ENCODE peak calls at places on chromosomes 16 and 17, in seven cellular contexts. G is dermis blood vessel endothelial cell; P is A549; D is stimulated activated CD8-positive, alpha-beta memory T cell treated with anti-CD3 and anti-CD28 coated beads, Interleukin-4, amount 100 ng/mL, for 24 hours; Q is WTC11; J is mucosa of gallbladder; B is posterior vena cava. O is an unnamed sample.

GRCh38 chr16:11482946-11483748 is 103.6 kb downstream of the LITAF start:
- DNase-seq in G (no peak), P (no peak), D (no peak), Q (no peak), J (no peak), B (no peak), O (no peak)

GRCh38 chr16:84821728-84822676 is 2.2 kb downstream of the CRISPLD2 start:
- DNase-seq in G (no peak), P (no peak), D (no peak), Q (no peak), J (no peak), B (no peak), O (no peak)

GRCh38 chr16:66150691-66151090 is 215.8 kb upstream of the CDH5 start:
- DNase-seq in G (no peak), P (no peak), D (no peak), Q (no peak), J (no peak), B (no peak), O (no peak)

GRCh38 chr16:81445143-81445922 is 725 bp downstream of the CMIP start:
- DNase-seq in G (peak), P (no peak), D (peak), Q (no peak), J (no peak), B (peak), O (peak)

GRCh38 chr16:83701494-83701893 is 106.3 kb upstream of the HSBP1 start:
- DNase-seq in G (peak), P (peak), D (no peak), Q (peak), J (peak), B (no peak), O (no peak)

GRCh38 chr16:11183035-11183812 is 72.8 kb downstream of the SOCS1 start:
- DNase-seq in G (no peak), P (no peak), D (no peak), Q (peak), J (no peak), B (no peak), O (no peak)

GRCh38 chr17:71260366-71260765 is 860.5 kb upstream of the SOX9 start:
- DNase-seq in G (no peak), P (no peak), D (no peak), Q (no peak), J (no peak), B (no peak), O (no peak)

GRCh38 chr17:49872776-49873377 is 25.0 kb upstream of the TAC4 start:
- DNase-seq in G (no peak), P (no peak), D (no peak), Q (no peak), J (no peak), B (no peak), O (no peak)

GRCh38 chr17:75861927-75862317 is 6.8 kb upstream of the WBP2 start:
- DNase-seq in G (no peak), P (no peak), D (no peak), Q (no peak), J (no peak), B (no peak), O (no peak)

GRCh38 chr17:82931696-82932060 is 91.9 kb upstream of the ZNF750 start:
- DNase-seq in G (no peak), P (no peak), D (no peak), Q (no peak), J (peak), B (peak), O (no peak)

GRCh38 chr17:76414334-76415295 is 30.2 kb downstream of the SPHK1 start:
- DNase-seq in G (peak), P (no peak), D (no peak), Q (no peak), J (peak), B (peak), O (peak)

GRCh38 chr17:1179635-1180433 is at the start of gene ABR:
- DNase-seq in G (peak), P (no peak), D (peak), Q (peak), J (no peak), B (peak), O (peak)

GRCh38 chr17:72152392-72152727 is 31.5 kb downstream of the SOX9 start:
- DNase-seq in G (no peak), P (no peak), D (no peak), Q (no peak), J (no peak), B (no peak), O (no peak)

GRCh38 chr17:80667462-80668277 is 123.0 kb downstream of the RPTOR start:
- DNase-seq in G (no peak), P (no peak), D (no peak), Q (no peak), J (no peak), B (no peak), O (no peak)

GRCh38 chr16:66440271-66440802 is 13.2 kb downstream of the BEAN1 start:
- DNase-seq in G (no peak), P (no peak), D (no peak), Q (no peak), J (no peak), B (no peak), O (no peak)

GRCh38 chr16:49528564-49529150 is 155.1 kb downstream of the C16orf78 start:
- DNase-seq in G (no peak), P (no peak), D (no peak), Q (no peak), J (no peak), B (no peak), O (no peak)

GRCh38 chr16:25192096-25192495 is 24.7 kb upstream of the AQP8 start:
- DNase-seq in G (no peak), P (peak), D (no peak), Q (no peak), J (no peak), B (no peak), O (no peak)

GRCh38 chr16:68287276-68288251 is 23.2 kb downstream of the SLC7A6OS start:
- DNase-seq in G (peak), P (peak), D (no peak), Q (no peak), J (no peak), B (peak), O (no peak)

GRCh38 chr16:66662445-66663194 is 33.9 kb downstream of the CMTM4 start:
- DNase-seq in G (peak), P (peak), D (no peak), Q (no peak), J (no peak), B (no peak), O (no peak)

GRCh38 chr16:50841081-50841886 is 99.4 kb downstream of the CYLD start:
- DNase-seq in G (no peak), P (no peak), D (peak), Q (peak), J (no peak), B (no peak), O (no peak)

GRCh38 chr16:84501077-84501735 is 3.3 kb downstream of the MEAK7 start:
- DNase-seq in G (peak), P (peak), D (no peak), Q (no peak), J (no peak), B (peak), O (no peak)

GRCh38 chr16:58009856-58010416 is 8.7 kb downstream of the USB1 start:
- DNase-seq in G (no peak), P (no peak), D (no peak), Q (no peak), J (no peak), B (no peak), O (peak)

GRCh38 chr17:14854691-14855090 is 410.4 kb downstream of the PMP22 start:
- DNase-seq in G (no peak), P (no peak), D (no peak), Q (no peak), J (no peak), B (no peak), O (no peak)

GRCh38 chr17:63445571-63446217 is 412 bp downstream of the CYB561 start:
- DNase-seq in G (peak), P (peak), D (peak), Q (peak), J (no peak), B (peak), O (peak)

GRCh38 chr17:77403854-77404253 is 263.1 kb downstream of the SEC14L1 start:
- DNase-seq in G (no peak), P (no peak), D (no peak), Q (no peak), J (no peak), B (no peak), O (no peak)

GRCh38 chr17:33924105-33924504 is 331.0 kb upstream of the CCL2 start:
- DNase-seq in G (no peak), P (no peak), D (no peak), Q (no peak), J (no peak), B (no peak), O (no peak)

GRCh38 chr17:12744298-12744697 is 45.0 kb upstream of the ARHGAP44 start:
- DNase-seq in G (no peak), P (no peak), D (no peak), Q (no peak), J (no peak), B (no peak), O (no peak)

GRCh38 chr16:88406096-88407041 is 23.6 kb downstream of the ZNF469 start:
- DNase-seq in G (peak), P (no peak), D (no peak), Q (no peak), J (no peak), B (no peak), O (no peak)

GRCh38 chr16:88381820-88382451 is 823 bp upstream of the ZNF469 start:
- DNase-seq in G (no peak), P (no peak), D (no peak), Q (peak), J (no peak), B (no peak), O (peak)

GRCh38 chr16:84741351-84741791 is 41.6 kb downstream of the USP10 start:
- DNase-seq in G (peak), P (no peak), D (no peak), Q (no peak), J (no peak), B (no peak), O (no peak)

GRCh38 chr17:75244133-75244866 is 17.1 kb downstream of the GGA3 start:
- DNase-seq in G (no peak), P (no peak), D (no peak), Q (no peak), J (no peak), B (no peak), O (no peak)

GRCh38 chr16:53707671-53708070 is 3.7 kb downstream of the FTO start:
- DNase-seq in G (no peak), P (no peak), D (no peak), Q (no peak), J (no peak), B (no peak), O (no peak)

GRCh38 chr16:11903906-11904305 is 11.8 kb downstream of the GSPT1 start:
- DNase-seq in G (no peak), P (no peak), D (no peak), Q (no peak), J (no peak), B (no peak), O (no peak)

GRCh38 chr16:4110680-4111079 is 5.6 kb downstream of the ADCY9 start:
- DNase-seq in G (no peak), P (no peak), D (no peak), Q (no peak), J (no peak), B (no peak), O (no peak)

GRCh38 chr16:15494231-15494630 is 59.8 kb downstream of the BMERB1 start:
- DNase-seq in G (peak), P (peak), D (no peak), Q (no peak), J (no peak), B (no peak), O (no peak)

GRCh38 chr16:77963185-77964044 is 58.9 kb upstream of the CLEC3A start:
- DNase-seq in G (no peak), P (no peak), D (no peak), Q (peak), J (no peak), B (no peak), O (no peak)

GRCh38 chr16:31201511-31202401 is 804 bp downstream of the PYCARD start:
- DNase-seq in G (peak), P (no peak), D (no peak), Q (peak), J (no peak), B (peak), O (peak)

GRCh38 chr16:11056090-11056988 is 112.0 kb downstream of the CLEC16A start:
- DNase-seq in G (no peak), P (no peak), D (no peak), Q (no peak), J (no peak), B (peak), O (no peak)